ENCODE peak calls at places on chromosomes 6 and 20, in seven cellular contexts. N is T-helper 17 cell; U is fibroblast of mammary gland; V is esophagus muscularis mucosa; L is heart right ventricle; S is stimulated activated CD4-positive, alpha-beta T cell treated with anti-CD3 and anti-CD28 coated beads, Interleukin-1b, Interleukin-23, amount 100 ng/mL, for 48 hours; P is left colon. M is an unnamed sample.

GRCh38 chr20:750801-751200 is 17.5 kb downstream of the SLC52A3 start:
- DNase-seq in N (no peak), U (peak), V (no peak), L (no peak), S (no peak), P (no peak), M (no peak)

GRCh38 chr6:50952092-50952932 is 133.6 kb downstream of the TFAP2B start:
- DNase-seq in N (no peak), U (peak), V (no peak), L (no peak), S (no peak), P (no peak), M (no peak)

GRCh38 chr20:62772994-62773858 is 23.0 kb upstream of the MRGBP start:
- DNase-seq in N (no peak), U (no peak), V (no peak), L (no peak), S (no peak), P (no peak), M (peak)

GRCh38 chr6:6686748-6687601 is 98.5 kb downstream of the LY86 start:
- DNase-seq in N (no peak), U (peak), V (no peak), L (peak), S (peak), P (peak), M (peak)

GRCh38 chr6:25042599-25042936 is 106.8 kb upstream of the RIPOR2 start:
- DNase-seq in N (no peak), U (no peak), V (no peak), L (no peak), S (no peak), P (no peak), M (no peak)

GRCh38 chr6:166989427-166990034 is 9.7 kb upstream of the CEP43 start:
- DNase-seq in N (no peak), U (peak), V (no peak), L (peak), S (peak), P (no peak), M (peak)

GRCh38 chr6:81766482-81767069 is 14.1 kb upstream of the TENT5A start:
- DNase-seq in N (no peak), U (peak), V (no peak), L (no peak), S (no peak), P (no peak), M (peak)

GRCh38 chr6:2764610-2765165 is 505 bp upstream of the WRNIP1 start:
- DNase-seq in N (peak), U (peak), V (no peak), L (no peak), S (peak), P (peak), M (peak)

GRCh38 chr6:24910850-24911712 is 24.7 kb downstream of the RIPOR2 start:
- DNase-seq in N (peak), U (peak), V (peak), L (peak), S (peak), P (peak), M (peak)

GRCh38 chr6:131182991-131183425 is 47.7 kb downstream of the AKAP7 start:
- DNase-seq in N (no peak), U (peak), V (no peak), L (no peak), S (no peak), P (no peak), M (peak)

GRCh38 chr20:13286052-13286451 is 65.0 kb downstream of the ISM1 start:
- DNase-seq in N (no peak), U (no peak), V (no peak), L (no peak), S (no peak), P (no peak), M (no peak)

GRCh38 chr20:11919571-11919970 is 1.9 kb downstream of the BTBD3 start:
- DNase-seq in N (no peak), U (no peak), V (no peak), L (no peak), S (no peak), P (no peak), M (no peak)

GRCh38 chr6:134520181-134521115 is 202.5 kb upstream of the SGK1 start:
- DNase-seq in N (no peak), U (peak), V (no peak), L (no peak), S (no peak), P (no peak), M (no peak)